ENCODE peak calls at places on chromosomes 2 and 18, in eight cellular contexts. M is HFFc6, K is GM23338, I is lower leg skin, E is endodermal cell, U is foreskin fibroblast, H is nephron progenitor cell, P is neural crest cell. X is an unnamed sample.

GRCh38 chr18:395481-396250 is 104.8 kb downstream of the COLEC12 start:
- DNase-seq in M (peak; percentile 88), K (no peak), I (peak; percentile 58), E (no peak), U (peak; percentile 89), H (no peak), P (no peak), X (no peak)

GRCh38 chr2:71646028-71646427 is 192.7 kb downstream of the DYSF start:
- DNase-seq in M (peak; percentile 24), K (no peak), I (peak; percentile 63), E (no peak), U (peak; percentile 7), H (no peak), P (no peak), X (no peak)

GRCh38 chr18:24022141-24022540 is 7.6 kb downstream of the TTC39C start:
- DNase-seq in M (no peak), K (no peak), I (no peak), E (no peak), U (peak; percentile 48), H (no peak), P (no peak), X (no peak)

GRCh38 chr2:172333206-172333605 is 94.2 kb upstream of the ITGA6 start:
- DNase-seq in M (no peak), K (no peak), I (no peak), E (peak; percentile 15), U (no peak), H (no peak), P (no peak), X (no peak)

GRCh38 chr2:181552808-181553207 is 95.6 kb downstream of the ITGA4 start:
- DNase-seq in M (no peak), K (no peak), I (no peak), E (no peak), U (peak; percentile 38), H (no peak), P (no peak), X (peak; percentile 67)

GRCh38 chr2:25312958-25313710 is 28.6 kb downstream of the DNMT3A start:
- DNase-seq in M (no peak), K (no peak), I (no peak), E (no peak), U (no peak), H (no peak), P (no peak), X (no peak)

GRCh38 chr2:191889924-191890323 is 43.0 kb upstream of the CAVIN2 start:
- DNase-seq in M (no peak), K (no peak), I (no peak), E (no peak), U (no peak), H (no peak), P (no peak), X (no peak)

GRCh38 chr2:73561422-73561821 is 80.8 kb downstream of the NAT8 start:
- DNase-seq in M (no peak), K (no peak), I (no peak), E (no peak), U (no peak), H (no peak), P (no peak), X (no peak)

GRCh38 chr2:10911291-10912075 is at the start of gene KCNF1:
- DNase-seq in M (peak; percentile 57), K (peak; percentile 74), I (no peak), E (peak; percentile 92), U (peak; percentile 60), H (peak; percentile 71), P (peak; percentile 55), X (no peak)

GRCh38 chr2:240559271-240559670 is 886 bp upstream of the DUSP28 start:
- DNase-seq in M (no peak), K (no peak), I (no peak), E (peak; percentile 38), U (no peak), H (no peak), P (no peak), X (no peak)

GRCh38 chr2:189679224-189679623 is 4.8 kb downstream of the ANKAR start:
- DNase-seq in M (no peak), K (no peak), I (no peak), E (no peak), U (no peak), H (no peak), P (no peak), X (no peak)

GRCh38 chr18:48797841-48798255 is 152.9 kb downstream of the SMAD7 start:
- DNase-seq in M (no peak), K (no peak), I (no peak), E (peak; percentile 48), U (no peak), H (peak; percentile 0), P (no peak), X (no peak)

GRCh38 chr2:145184741-145185671 is 665.1 kb upstream of the ZEB2 start:
- DNase-seq in M (peak; percentile 55), K (no peak), I (no peak), E (no peak), U (peak; percentile 73), H (no peak), P (no peak), X (no peak)

GRCh38 chr18:49561377-49562193 is at the start of gene LIPG:
- DNase-seq in M (no peak), K (peak; percentile 94), I (peak; percentile 22), E (peak; percentile 94), U (peak; percentile 57), H (peak; percentile 79), P (peak; percentile 59), X (peak; percentile 82)

GRCh38 chr2:31238126-31238905 is 4.4 kb downstream of the EHD3 start:
- DNase-seq in M (peak; percentile 56), K (no peak), I (no peak), E (peak; percentile 37), U (no peak), H (no peak), P (no peak), X (no peak)

GRCh38 chr18:34977787-34978532 is 63.3 kb upstream of the MAPRE2 start:
- DNase-seq in M (no peak), K (peak; percentile 84), I (peak; percentile 22), E (peak; percentile 82), U (no peak), H (peak; percentile 44), P (peak; percentile 28), X (no peak)

GRCh38 chr2:73283545-73284295 is 558 bp downstream of the FBXO41 start:
- DNase-seq in M (no peak), K (peak; percentile 72), I (no peak), E (peak; percentile 79), U (no peak), H (no peak), P (no peak), X (no peak)

GRCh38 chr2:66561645-66562336 is 126.9 kb downstream of the MEIS1 start:
- DNase-seq in M (no peak), K (peak; percentile 40), I (no peak), E (peak; percentile 83), U (no peak), H (no peak), P (no peak), X (no peak)

GRCh38 chr18:55324166-55324565 is 263.8 kb downstream of the TCF4 start:
- DNase-seq in M (no peak), K (no peak), I (no peak), E (no peak), U (no peak), H (no peak), P (no peak), X (no peak)

GRCh38 chr2:192123847-192124246 is 70.9 kb downstream of the TMEFF2 start:
- DNase-seq in M (no peak), K (no peak), I (peak; percentile 59), E (no peak), U (no peak), H (no peak), P (no peak), X (no peak)

GRCh38 chr2:166593403-166593802 is 99.4 kb upstream of the SCN7A start:
- DNase-seq in M (peak; percentile 86), K (no peak), I (no peak), E (no peak), U (peak; percentile 57), H (no peak), P (no peak), X (no peak)

GRCh38 chr2:121605820-121606733 is 43.2 kb downstream of the CLASP1 start:
- DNase-seq in M (no peak), K (peak; percentile 17), I (no peak), E (no peak), U (no peak), H (no peak), P (no peak), X (no peak)

GRCh38 chr2:50535971-50536759 is 495.8 kb downstream of the NRXN1 start:
- DNase-seq in M (no peak), K (peak; percentile 51), I (no peak), E (no peak), U (no peak), H (peak; percentile 12), P (peak; percentile 26), X (no peak)
- TF ChIP-seq CTCF in M (peak; percentile 43), K (peak; percentile 74), I (no peak), E (peak; percentile 80), U (no peak), H (peak; percentile 80), P (peak; percentile 86), X (peak; percentile 72)

DNA sequence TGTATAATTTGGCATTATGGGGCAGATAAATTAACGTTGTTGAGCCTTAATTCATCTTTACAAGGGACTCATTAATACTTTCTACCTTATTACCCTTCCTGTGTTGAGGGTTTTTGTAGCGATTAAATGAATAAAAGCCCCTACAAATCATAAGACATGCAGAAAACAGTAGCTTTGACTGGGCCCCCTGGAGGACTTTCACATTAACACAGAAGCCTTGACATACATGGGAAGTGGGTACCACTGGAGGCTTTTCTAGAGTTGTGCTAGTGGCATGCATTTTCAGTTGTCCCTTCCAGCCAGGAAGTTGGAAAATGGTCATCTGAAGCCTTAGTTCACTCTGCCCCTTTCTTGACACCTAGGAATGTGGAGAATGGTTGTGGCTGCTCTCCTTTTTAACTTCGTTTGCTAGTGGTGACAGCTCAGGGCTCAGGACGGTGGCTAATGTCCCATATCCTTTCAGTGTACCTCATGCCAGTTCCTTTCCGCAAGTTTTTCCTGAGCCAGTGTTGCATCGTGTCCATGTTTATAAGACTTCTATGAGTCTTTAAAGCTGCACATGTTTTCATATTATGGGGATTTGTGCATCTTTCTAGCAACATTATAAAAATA is 30.3 kb downstream of the MTA3 start:
- DNase-seq in M (no peak), K (peak; percentile 44), I (no peak), E (peak; percentile 47), U (no peak), H (no peak), P (no peak), X (no peak)
- TF ChIP-seq CTCF in M (peak; percentile 20), K (peak; percentile 34), I (no peak), E (peak; percentile 62), U (no peak), H (no peak), P (no peak), X (no peak)

DNA sequence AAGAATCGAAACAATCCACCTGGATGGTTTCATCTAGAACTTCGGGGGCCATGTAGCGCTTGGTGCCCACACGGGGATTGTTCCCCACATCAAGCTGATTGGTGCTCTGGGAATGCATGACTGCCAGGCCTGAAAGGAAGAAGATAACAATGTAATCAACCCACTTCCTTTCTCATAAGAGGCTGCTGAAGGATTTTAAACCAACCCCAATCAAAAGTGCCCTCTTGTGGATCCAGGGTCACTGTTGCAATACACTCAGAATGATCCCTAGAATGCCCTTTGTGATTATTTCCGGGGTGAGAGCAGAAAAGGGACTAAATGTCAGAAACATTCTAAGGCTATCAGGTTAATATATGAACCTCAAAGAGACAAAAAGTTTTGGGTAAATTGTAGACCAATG is 115.2 kb downstream of the ACVR1 start:
- DNase-seq in M (no peak), K (peak; percentile 31), I (no peak), E (no peak), U (no peak), H (no peak), P (no peak), X (no peak)
- TF ChIP-seq CTCF in M (no peak), K (peak; percentile 33), I (no peak), E (peak; percentile 24), U (no peak), H (no peak), P (no peak), X (no peak)

GRCh38 chr2:64770781-64771334 is 117.1 kb upstream of the SERTAD2 start:
- DNase-seq in M (peak; percentile 91), K (no peak), I (peak; percentile 75), E (no peak), U (peak; percentile 97), H (no peak), P (no peak), X (no peak)
- TF ChIP-seq CTCF in M (no peak), K (no peak), I (no peak), E (no peak), U (no peak), H (no peak), P (no peak), X (no peak)

X was measured in kidney epithelial cell.